ENCODE peak calls at places on chromosomes 7 and 10, in six cellular contexts. I is A549, L is HL-60, M is Panc1, H is K562, O is GM12878. K is an unnamed sample.

GRCh38 chr10:129741978-129742741 is 221.9 kb downstream of the EBF3 start:
- DNase-seq in I (no peak), L (no peak), M (no peak), H (no peak), O (no peak), K (no peak)

GRCh38 chr7:149297034-149297755 is 35.2 kb downstream of the ZNF783 start:
- DNase-seq in I (no peak), L (no peak), M (no peak), H (no peak), O (no peak), K (no peak)

GRCh38 chr7:157548691-157549265 is 212.0 kb downstream of the DNAJB6 start:
- DNase-seq in I (no peak), L (no peak), M (no peak), H (no peak), O (no peak), K (no peak)

GRCh38 chr7:124777268-124777667 is 11.7 kb upstream of the GPR37 start:
- DNase-seq in I (no peak), L (no peak), M (no peak), H (no peak), O (no peak), K (no peak)

GRCh38 chr10:8498881-8499280 is 444.4 kb downstream of the GATA3 start:
- DNase-seq in I (peak), L (no peak), M (no peak), H (no peak), O (no peak), K (no peak)

GRCh38 chr7:33129806-33130153 is 416 bp downstream of the BBS9 start:
- DNase-seq in I (no peak), L (no peak), M (no peak), H (no peak), O (no peak), K (no peak)

GRCh38 chr7:28448708-28449107 is 36.4 kb downstream of the CREB5 start:
- DNase-seq in I (no peak), L (no peak), M (no peak), H (no peak), O (no peak), K (no peak)

GRCh38 chr10:21479553-21480315 is 45.7 kb downstream of the SKIDA1 start:
- DNase-seq in I (no peak), L (no peak), M (no peak), H (no peak), O (no peak), K (no peak)

DNA sequence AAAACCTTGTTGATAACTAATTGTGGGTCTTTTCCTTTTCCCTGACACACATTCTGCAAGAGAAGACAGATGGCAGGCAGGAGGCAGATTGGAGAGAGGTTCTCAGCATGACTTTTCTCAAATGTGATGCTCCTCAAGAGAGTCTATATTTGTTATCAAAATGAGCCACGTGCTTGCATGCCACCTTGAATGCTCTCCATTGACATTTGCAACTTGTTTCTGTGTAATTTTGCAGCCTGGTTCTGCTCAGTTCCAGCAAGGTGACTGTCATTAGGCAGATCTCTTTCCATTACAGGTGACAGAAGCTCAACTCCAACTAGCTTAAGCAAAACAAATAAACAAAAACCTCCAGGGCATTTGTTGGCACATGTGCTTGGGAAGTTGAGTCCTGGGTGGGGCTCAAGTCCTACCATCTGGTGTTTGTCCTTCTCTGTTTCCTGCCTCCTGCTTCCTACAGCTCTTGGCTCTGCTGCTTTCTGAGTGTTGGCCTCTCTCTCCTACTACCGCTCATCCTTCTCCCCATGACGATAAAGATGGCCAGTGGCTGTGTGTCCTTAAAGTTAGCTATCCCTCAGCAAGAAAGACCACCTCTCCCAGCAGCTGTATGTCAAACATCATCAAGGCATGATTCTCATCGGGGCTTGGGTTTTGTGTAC is 56.7 kb downstream of the GRK5 start:
- DNase-seq in I (no peak), L (no peak), M (no peak), H (no peak), O (no peak), K (no peak)
- TF ChIP-seq REST in I (no peak), L (no peak), M (no peak), H (no peak), O (no peak), K (no peak)

DNA sequence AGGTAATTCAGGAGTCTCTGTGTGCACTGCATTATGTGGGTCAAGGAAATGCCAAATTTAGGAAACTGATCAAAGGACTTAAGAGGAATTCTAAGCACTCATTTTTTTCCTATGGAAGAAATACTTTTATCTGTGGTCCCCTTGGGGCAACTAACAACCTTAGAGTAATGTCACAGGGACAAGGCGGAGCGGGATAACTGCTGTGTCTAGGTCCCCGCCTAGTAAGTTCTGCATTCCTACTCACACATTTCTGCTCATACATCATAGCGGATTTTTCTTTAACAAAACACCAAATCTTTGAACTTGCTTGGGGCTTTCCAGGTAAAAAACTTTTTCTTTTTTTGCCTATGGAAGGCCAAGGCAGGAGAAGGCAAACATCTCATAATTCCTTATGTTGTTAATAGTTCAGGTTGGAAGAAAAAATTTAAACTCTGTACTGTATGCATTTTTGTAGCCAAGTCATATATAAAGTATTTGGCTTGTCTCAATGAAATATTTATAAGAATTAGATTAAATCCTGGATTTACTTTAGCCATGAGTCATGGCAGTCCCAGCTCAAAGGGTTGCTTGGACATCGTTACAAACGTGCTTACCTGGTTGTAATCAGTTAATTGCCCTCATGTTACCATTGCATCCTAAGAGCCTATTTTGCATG is 285.0 kb downstream of the PHTF2 start:
- DNase-seq in I (no peak), L (no peak), M (no peak), H (no peak), O (no peak), K (no peak)
- TF ChIP-seq REST in I (no peak), L (no peak), M (no peak), H (no peak), O (no peak), K (no peak)

GRCh38 chr10:88682491-88682890 is 18.2 kb downstream of the LIPF start:
- DNase-seq in I (no peak), L (no peak), M (no peak), H (no peak), O (no peak), K (no peak)

GRCh38 chr10:88689366-88689765 is 16.7 kb upstream of the LIPK start:
- DNase-seq in I (peak), L (no peak), M (no peak), H (no peak), O (no peak), K (no peak)

GRCh38 chr10:88693392-88694020 is 12.5 kb upstream of the LIPK start:
- DNase-seq in I (peak), L (no peak), M (no peak), H (no peak), O (no peak), K (peak)

GRCh38 chr10:88687853-88688467 is 18.1 kb upstream of the LIPK start:
- DNase-seq in I (peak), L (no peak), M (no peak), H (no peak), O (no peak), K (peak)
- TF ChIP-seq REST in I (no peak), L (no peak), M (no peak), H (no peak), O (no peak), K (no peak)

GRCh38 chr10:132537713-132538020 is at the start of gene INPP5A:
- DNase-seq in I (no peak), L (no peak), M (no peak), H (no peak), O (no peak), K (no peak)

GRCh38 chr10:132538790-132539421 is 1.3 kb downstream of the INPP5A start:
- DNase-seq in I (no peak), L (no peak), M (no peak), H (no peak), O (no peak), K (no peak)

GRCh38 chr10:132536964-132537712 is 449 bp upstream of the INPP5A start:
- DNase-seq in I (peak), L (peak), M (peak), H (peak), O (peak), K (peak)

GRCh38 chr10:132539431-132539839 is 1.8 kb downstream of the INPP5A start:
- DNase-seq in I (no peak), L (no peak), M (no peak), H (no peak), O (no peak), K (no peak)

GRCh38 chr10:132538031-132538789 is 623 bp downstream of the INPP5A start:
- DNase-seq in I (no peak), L (no peak), M (no peak), H (no peak), O (no peak), K (no peak)
- TF ChIP-seq REST in I (no peak), L (no peak), M (no peak), H (no peak), O (no peak), K (no peak)

GRCh38 chr7:7564323-7564780 is 2.3 kb upstream of the MIOS start:
- DNase-seq in I (peak), L (peak), M (peak), H (no peak), O (no peak), K (no peak)
- TF ChIP-seq REST in I (no peak), L (no peak), M (no peak), H (no peak), O (no peak), K (no peak)

GRCh38 chr10:97778452-97779302 is 6.9 kb upstream of the SFRP5 start:
- DNase-seq in I (no peak), L (no peak), M (no peak), H (no peak), O (no peak), K (peak)

GRCh38 chr10:97779975-97780374 is 8.2 kb upstream of the SFRP5 start:
- DNase-seq in I (no peak), L (no peak), M (no peak), H (no peak), O (no peak), K (no peak)

GRCh38 chr10:97780991-97781540 is 9.3 kb upstream of the SFRP5 start:
- DNase-seq in I (no peak), L (peak), M (no peak), H (no peak), O (no peak), K (no peak)

GRCh38 chr10:97781541-97782331 is 9.9 kb upstream of the SFRP5 start:
- DNase-seq in I (no peak), L (no peak), M (no peak), H (no peak), O (no peak), K (no peak)

DNA sequence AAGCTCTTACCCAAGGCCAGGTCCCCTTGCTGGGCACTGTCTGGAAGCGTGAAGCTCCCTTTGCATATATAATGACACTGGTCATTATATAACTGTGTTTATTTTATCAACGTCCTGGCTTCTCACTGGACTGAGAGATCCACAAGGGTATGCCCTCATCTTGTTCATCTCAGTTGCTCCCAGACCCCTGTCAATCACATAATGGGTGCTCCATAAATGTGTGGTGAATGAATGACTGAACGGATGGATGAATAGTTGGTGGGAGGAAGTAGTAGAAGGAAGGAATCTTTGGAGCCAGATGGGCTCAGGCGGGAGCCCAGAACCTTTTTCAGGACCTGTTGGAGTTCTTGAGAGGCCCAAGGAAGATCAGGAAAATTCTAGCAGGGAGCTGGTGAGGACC is 7.7 kb upstream of the SFRP5 start:
- DNase-seq in I (no peak), L (no peak), M (no peak), H (no peak), O (no peak), K (no peak)
- TF ChIP-seq REST in I (no peak), L (no peak), M (no peak), H (no peak), O (no peak), K (no peak)

DNA sequence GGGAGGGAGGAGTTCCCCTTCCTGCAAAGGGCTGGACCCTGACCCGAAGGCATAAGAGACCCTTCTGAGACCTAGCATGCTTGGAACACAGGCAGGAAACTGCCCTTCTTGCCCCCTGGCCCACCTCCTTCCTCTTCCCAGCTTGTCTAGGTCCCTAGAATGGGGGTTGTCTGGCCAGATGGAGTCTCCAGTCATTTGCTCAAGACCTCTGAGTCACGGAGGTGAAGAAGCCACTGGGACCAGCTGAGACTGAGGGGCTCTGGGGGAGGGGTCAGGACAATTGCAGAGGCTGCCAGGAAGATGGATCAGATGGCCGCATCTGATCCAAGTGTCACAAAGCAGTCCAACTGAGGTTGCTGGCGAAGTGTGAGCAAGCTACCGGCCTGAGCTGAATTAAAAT is 46.2 kb downstream of the COL13A1 start:
- DNase-seq in I (no peak), L (no peak), M (no peak), H (no peak), O (no peak), K (no peak)
- TF ChIP-seq REST in I (no peak), L (no peak), M (no peak), H (no peak), O (no peak), K (no peak)

GRCh38 chr7:27242580-27243339 is at the start of gene EVX1:
- DNase-seq in I (peak), L (no peak), M (no peak), H (no peak), O (no peak), K (peak)
- TF ChIP-seq REST in I (no peak), L (no peak), M (no peak), H (no peak), O (no peak), K (no peak)